ENCODE peak calls at places on chromosomes 11 and 22, in ten cellular contexts. F is kidney epithelial cell; E is kidney; I is lung; C is Peyer's patch; G is RWPE1; Q is GM23338; H is coronary artery; W is CD8-positive, alpha-beta T cell; K is heart left ventricle. D is an unnamed sample.

GRCh38 chr11:47551086-47551485 is 1.8 kb downstream of the CELF1 start:
- DNase-seq in I (no peak), C (no peak), Q (peak; percentile 62), W (no peak), K (no peak), H (no peak), F (no peak), G (no peak), E (no peak), D (no peak)

GRCh38 chr11:92432515-92432914 is 207.9 kb downstream of the FAT3 start:
- DNase-seq in H (no peak), K (no peak), F (no peak), W (no peak), E (peak; percentile 62), I (no peak), G (no peak), Q (no peak), C (no peak), D (no peak)

GRCh38 chr11:66727883-66728759 is 895 bp downstream of the SPTBN2 start:
- DNase-seq in Q (peak; percentile 56), C (no peak), I (no peak), K (no peak), E (no peak), W (no peak), F (no peak), H (no peak), G (peak; percentile 20), D (peak; percentile 23)

GRCh38 chr11:3675971-3676370 is 4.8 kb upstream of the CHRNA10 start:
- DNase-seq in K (no peak), G (no peak), E (no peak), I (no peak), F (no peak), Q (no peak), W (no peak), H (no peak), C (no peak), D (no peak)

GRCh38 chr11:103476874-103477273 is 367.6 kb downstream of the DYNC2H1 start:
- DNase-seq in C (no peak), F (no peak), I (no peak), K (no peak), G (no peak), Q (no peak), W (no peak), H (no peak), E (no peak), D (no peak)

GRCh38 chr22:49622241-49623105 is 205.2 kb downstream of the BRD1 start:
- DNase-seq in K (peak; percentile 17), W (no peak), C (no peak), I (no peak), E (peak; percentile 58), G (no peak), Q (no peak), F (no peak), H (no peak), D (no peak)

GRCh38 chr22:21657361-21658118 is 8.3 kb upstream of the PPIL2 start:
- DNase-seq in Q (peak; percentile 86), G (peak; percentile 60), I (peak; percentile 66), E (peak; percentile 91), F (no peak), H (no peak), K (peak; percentile 81), W (peak; percentile 80), C (peak; percentile 93), D (peak; percentile 78)

GRCh38 chr11:113881856-113882255 is 6.5 kb upstream of the USP28 start:
- DNase-seq in E (no peak), H (no peak), W (no peak), K (no peak), I (no peak), G (peak; percentile 60), Q (no peak), F (peak; percentile 52), C (no peak), D (no peak)

GRCh38 chr11:127035812-127036211 is 35.2 kb upstream of the KIRREL3 start:
- DNase-seq in H (no peak), Q (no peak), E (no peak), W (no peak), I (no peak), F (no peak), G (no peak), K (no peak), C (no peak), D (no peak)

GRCh38 chr11:63639195-63639832 is 25.1 kb upstream of the PLAAT3 start:
- DNase-seq in G (no peak), F (no peak), K (no peak), E (no peak), I (no peak), C (no peak), Q (peak; percentile 35), H (no peak), W (no peak), D (no peak)

GRCh38 chr22:22932512-22932941 is 44.9 kb downstream of the IGLL5 start:
- DNase-seq in K (no peak), W (no peak), I (no peak), F (no peak), C (no peak), H (no peak), Q (no peak), E (peak; percentile 54), G (no peak), D (no peak)

GRCh38 chr22:19407649-19408606 is 23.6 kb downstream of the HIRA start:
- DNase-seq in K (peak; percentile 58), W (no peak), I (no peak), G (no peak), Q (no peak), H (no peak), E (peak; percentile 66), C (no peak), F (no peak), D (no peak)

GRCh38 chr11:32960553-32961164 is 55.0 kb upstream of the DEPDC7 start:
- DNase-seq in I (no peak), K (no peak), W (no peak), C (no peak), Q (peak; percentile 78), H (no peak), E (no peak), F (peak; percentile 10), G (peak; percentile 26), D (no peak)

GRCh38 chr11:79121351-79121750 is 319.5 kb downstream of the TENM4 start:
- DNase-seq in F (no peak), H (no peak), W (no peak), K (no peak), I (no peak), G (no peak), E (no peak), Q (no peak), C (no peak), D (no peak)

GRCh38 chr11:124633355-124633754 is 10.7 kb downstream of the TBRG1 start:
- DNase-seq in Q (no peak), F (no peak), I (no peak), E (no peak), H (no peak), C (no peak), G (peak; percentile 13), K (no peak), W (no peak), D (no peak)

DNA sequence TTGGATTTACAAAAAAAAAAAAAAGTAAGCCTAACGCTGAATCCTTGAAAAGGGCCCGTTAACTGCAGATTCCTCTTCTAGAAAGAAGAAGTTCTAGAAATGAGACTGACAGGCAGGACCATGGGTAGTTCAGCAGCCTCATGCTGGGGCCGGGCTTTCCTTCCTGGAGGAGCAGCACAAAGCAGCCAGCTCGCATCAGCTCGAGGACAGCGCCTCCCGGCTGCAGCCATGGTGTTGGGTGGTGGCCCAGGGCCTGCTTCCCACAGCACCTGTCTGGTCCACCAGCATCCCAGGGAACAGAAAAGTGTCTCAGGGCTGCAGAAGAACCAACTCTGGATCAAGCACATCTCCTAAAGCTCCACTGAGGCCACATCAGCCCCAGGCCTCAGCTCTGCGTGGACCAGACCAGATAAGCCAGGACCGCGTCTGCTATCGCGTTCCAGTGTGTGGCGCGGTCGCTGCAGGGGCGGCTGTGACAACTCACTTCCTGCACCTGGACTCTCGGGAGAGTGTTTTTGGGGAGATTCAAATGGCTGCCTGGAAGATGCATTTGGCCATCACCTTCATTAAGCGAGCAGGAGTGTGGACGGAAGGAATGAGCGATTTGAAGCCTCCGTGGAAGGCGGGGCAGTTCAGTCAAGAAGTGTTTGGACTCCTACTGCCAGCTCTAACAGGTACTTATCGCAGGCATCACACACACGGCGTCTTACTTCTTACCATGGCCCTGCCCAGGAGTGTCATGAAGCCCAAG is 53.5 kb downstream of the MYH9 start:
- DNase-seq in C (no peak), I (no peak), W (no peak), F (no peak), Q (peak; percentile 68), H (no peak), K (peak; percentile 67), E (no peak), G (no peak), D (no peak)
- TF ChIP-seq CTCF in C (no peak), I (no peak), W (no peak), F (peak; percentile 42), Q (peak; percentile 41), H (no peak), K (peak; percentile 15), E (no peak), G (no peak), D (no peak)

GRCh38 chr22:24706732-24707476 is 67.6 kb downstream of the PIWIL3 start:
- DNase-seq in Q (no peak), G (no peak), I (no peak), C (no peak), W (no peak), K (no peak), F (no peak), H (no peak), E (no peak), D (no peak)

GRCh38 chr22:24703101-24703500 is 71.4 kb downstream of the PIWIL3 start:
- DNase-seq in K (peak; percentile 61), W (no peak), G (no peak), C (peak; percentile 85), Q (no peak), E (no peak), I (no peak), F (no peak), H (no peak), D (no peak)

GRCh38 chr22:24707477-24707816 is 67.1 kb downstream of the PIWIL3 start:
- DNase-seq in I (no peak), K (no peak), G (no peak), E (no peak), F (no peak), C (peak; percentile 57), W (no peak), Q (peak; percentile 46), H (no peak), D (no peak)

GRCh38 chr22:24706050-24706449 is 68.5 kb downstream of the PIWIL3 start:
- DNase-seq in E (no peak), H (no peak), Q (peak; percentile 81), G (no peak), C (no peak), K (no peak), F (no peak), I (no peak), W (no peak), D (no peak)
- TF ChIP-seq CTCF in E (no peak), H (no peak), Q (peak; percentile 61), G (no peak), C (no peak), K (no peak), F (no peak), I (no peak), W (no peak), D (no peak)

GRCh38 chr22:45358127-45358526 is 48.4 kb downstream of the FAM118A start:
- DNase-seq in I (no peak), C (no peak), K (no peak), H (no peak), E (no peak), W (no peak), Q (no peak), G (no peak), F (no peak), D (no peak)
- TF ChIP-seq CTCF in I (no peak), C (no peak), K (no peak), H (no peak), E (no peak), W (no peak), Q (no peak), G (no peak), F (no peak), D (no peak)

GRCh38 chr11:597166-597725 is 18.5 kb downstream of the IRF7 start:
- DNase-seq in I (no peak), C (no peak), K (no peak), W (no peak), Q (peak; percentile 69), E (no peak), F (no peak), G (no peak), H (no peak), D (no peak)
- TF ChIP-seq CTCF in I (no peak), C (no peak), K (no peak), W (no peak), Q (peak; percentile 49), E (no peak), F (peak; percentile 34), G (no peak), H (no peak), D (no peak)